ENCODE peak calls at places on chromosomes 1 and 21, in four cellular contexts. W is A549, E is PC-3, C is thoracic aorta. Q is an unnamed sample.

GRCh38 chr1:221712776-221713431 is 29.0 kb downstream of the DUSP10 start:
- DNase-seq in W (no peak), E (peak; percentile 25), C (no peak), Q (no peak)

GRCh38 chr1:89546082-89546889 is 21.7 kb downstream of the LRRC8B start:
- DNase-seq in E (peak; percentile 71), C (no peak), W (no peak), Q (no peak)

GRCh38 chr1:97412737-97413136 is 508.1 kb downstream of the DPYD start:
- DNase-seq in C (no peak), E (peak; percentile 33), W (no peak), Q (no peak)

GRCh38 chr21:33541756-33542639 is at the start of gene GART:
- DNase-seq in C (peak; percentile 41), E (peak; percentile 83), W (peak; percentile 77), Q (peak; percentile 89)

GRCh38 chr1:5949761-5950100 is 42.5 kb downstream of the NPHP4 start:
- DNase-seq in E (no peak), W (no peak), C (no peak), Q (no peak)

GRCh38 chr1:2415801-2416208 is 3.4 kb upstream of the PEX10 start:
- DNase-seq in W (no peak), C (no peak), E (peak; percentile 73), Q (no peak)

GRCh38 chr1:14968251-14968812 is 185.2 kb upstream of the TMEM51 start:
- DNase-seq in W (no peak), C (peak; percentile 55), E (peak; percentile 75), Q (peak; percentile 73)

GRCh38 chr1:28264897-28265296 is 5.6 kb downstream of the SESN2 start:
- DNase-seq in C (no peak), E (no peak), W (no peak), Q (no peak)

GRCh38 chr1:31632649-31633048 is 12.0 kb downstream of the PEF1 start:
- DNase-seq in E (no peak), W (no peak), C (no peak), Q (no peak)

GRCh38 chr1:34829250-34829649 is 30.3 kb downstream of the SMIM12 start:
- DNase-seq in W (no peak), E (no peak), C (no peak), Q (peak; percentile 62)

GRCh38 chr1:109864960-109865611 is 45.6 kb upstream of the CSF1 start:
- DNase-seq in W (no peak), E (no peak), C (no peak), Q (no peak)

GRCh38 chr1:84877592-84877991 is 15.4 kb downstream of the LPAR3 start:
- DNase-seq in C (no peak), W (no peak), E (peak; percentile 40), Q (no peak)

GRCh38 chr1:160017592-160017991 is 14.2 kb downstream of the PIGM start:
- DNase-seq in C (no peak), W (no peak), E (no peak), Q (no peak)

GRCh38 chr1:161379071-161379470 is 11.4 kb upstream of the CFAP126 start:
- DNase-seq in W (no peak), C (no peak), E (no peak), Q (no peak)

GRCh38 chr1:225813250-225813964 is 3.5 kb downstream of the EPHX1 start:
- DNase-seq in W (peak; percentile 96), C (no peak), E (peak; percentile 20), Q (no peak)

GRCh38 chr1:201310986-201311355 is 27.7 kb downstream of the PKP1 start:
- DNase-seq in E (peak; percentile 100), W (peak; percentile 64), C (no peak), Q (no peak)

GRCh38 chr1:111695801-111696200 is 43.4 kb downstream of the INKA2 start:
- DNase-seq in W (no peak), C (no peak), E (no peak), Q (no peak)

GRCh38 chr1:81509619-81510018 is 291.1 kb upstream of the ADGRL2 start:
- DNase-seq in W (no peak), E (no peak), C (no peak), Q (no peak)

DNA sequence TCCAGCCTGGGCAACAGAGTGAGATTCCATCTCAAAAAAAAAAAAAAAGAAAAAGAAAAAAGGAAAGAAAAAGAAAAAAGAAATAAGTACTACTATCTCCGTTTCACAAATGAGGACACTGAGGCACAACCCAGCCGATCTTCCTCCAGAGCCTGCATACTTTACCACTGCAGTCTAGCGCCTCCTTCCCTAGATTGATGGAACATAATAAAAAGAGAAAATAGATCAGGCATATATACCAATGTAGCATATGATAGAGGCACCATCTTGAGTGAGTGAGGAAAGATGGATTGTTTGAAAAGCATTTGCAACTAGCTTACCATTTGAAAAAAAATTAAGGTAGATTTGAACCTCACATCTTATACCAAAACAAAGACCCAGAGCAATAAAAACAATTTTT is 5.2 kb upstream of the DPM3 start:
- DNase-seq in E (no peak), W (no peak), C (no peak), Q (no peak)
- H3K27ac ChIP-seq in E (no peak overlapping the region), W (no peak overlapping the region), C (no peak overlapping the region), Q (no peak overlapping the region)

GRCh38 chr1:25809929-25810328 is 9.8 kb upstream of the MTFR1L start:
- DNase-seq in W (no peak), E (no peak), C (no peak), Q (no peak)
- TF ChIP-seq CTCF in W (no peak), E (no peak), C (no peak), Q (no peak)

GRCh38 chr1:13541435-13542215 is 27.8 kb upstream of the LRRC38 start:
- DNase-seq in W (no peak), C (no peak), E (no peak), Q (no peak)
- H3K27ac ChIP-seq in W (no peak overlapping the region), C (no peak overlapping the region), E (no peak overlapping the region), Q (no peak overlapping the region)

GRCh38 chr1:64574301-64574700 is 104.4 kb downstream of the CACHD1 start:
- DNase-seq in W (no peak), C (no peak), E (peak; percentile 17), Q (no peak)
- TF ChIP-seq CTCF in W (no peak), C (no peak), E (no peak), Q (no peak)

GRCh38 chr1:61152706-61153105 is 70.3 kb downstream of the NFIA start:
- DNase-seq in W (no peak), C (no peak), E (no peak), Q (no peak)

GRCh38 chr1:61156576-61157239 is 74.3 kb downstream of the NFIA start:
- DNase-seq in E (no peak), W (no peak), C (no peak), Q (no peak)

GRCh38 chr1:61160526-61160925 is 78.2 kb downstream of the NFIA start:
- DNase-seq in W (no peak), C (no peak), E (peak; percentile 31), Q (no peak)

GRCh38 chr1:61158592-61158991 is 76.2 kb downstream of the NFIA start:
- DNase-seq in W (no peak), C (no peak), E (no peak), Q (no peak)

GRCh38 chr1:61157420-61157987 is 75.1 kb downstream of the NFIA start:
- DNase-seq in C (no peak), W (no peak), E (no peak), Q (no peak)
- H3K27ac ChIP-seq in C (peak overlapping the region; percentile 70), W (peak overlapping the region; percentile 59), E (no peak overlapping the region), Q (peak overlapping the region; percentile 81)

DNA sequence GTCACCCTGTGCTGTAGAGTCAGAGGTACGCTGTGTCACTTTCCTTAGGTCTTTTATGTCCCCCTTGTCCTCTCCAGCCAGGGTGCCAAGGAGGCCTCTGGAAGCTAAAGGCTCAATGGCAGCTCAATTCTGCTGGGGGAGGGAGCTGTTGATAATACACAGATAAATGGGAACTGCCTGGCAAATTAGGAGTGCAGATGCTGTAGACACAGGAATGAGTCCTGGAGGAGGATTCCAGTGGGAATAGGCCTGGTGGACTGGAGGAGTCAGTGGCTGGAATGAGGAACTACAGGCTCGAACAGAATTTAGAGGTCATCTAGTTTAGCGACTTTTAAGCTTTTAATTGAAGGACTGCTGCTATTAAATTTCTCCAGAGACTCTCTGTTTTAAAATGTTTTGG is 9.2 kb upstream of the IL19 start:
- DNase-seq in E (no peak), C (no peak), W (no peak), Q (no peak)
- TF ChIP-seq CTCF in E (peak; percentile 40), C (no peak), W (no peak), Q (no peak)

DNA sequence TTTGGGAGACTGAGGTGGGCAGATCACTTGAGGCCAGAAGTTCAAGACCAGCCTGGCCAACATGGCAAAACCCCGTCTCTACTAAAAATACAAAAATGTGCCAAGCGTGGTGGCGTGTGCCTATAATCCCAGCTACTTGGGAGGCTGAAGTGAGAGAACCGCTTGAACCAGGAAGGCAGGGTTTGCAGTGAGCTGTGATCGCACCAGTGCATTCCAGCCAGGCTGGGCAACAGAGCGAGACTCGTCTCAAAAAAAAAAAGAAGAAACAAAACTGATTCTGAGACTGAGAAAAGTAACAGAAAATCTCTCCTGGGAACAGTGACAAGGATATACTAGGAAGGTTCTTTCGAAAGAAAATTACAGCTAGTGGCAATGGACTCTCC is 20.9 kb downstream of the USP48 start:
- DNase-seq in C (no peak), E (no peak), W (no peak), Q (no peak)
- H3K27ac ChIP-seq in C (no peak overlapping the region), E (no peak overlapping the region), W (no peak overlapping the region), Q (no peak overlapping the region)

GRCh38 chr1:218537131-218537904 is 192.2 kb downstream of the TGFB2 start:
- DNase-seq in C (no peak), W (peak; percentile 29), E (peak; percentile 90), Q (no peak)

GRCh38 chr1:218536311-218536710 is 191.2 kb downstream of the TGFB2 start:
- DNase-seq in W (no peak), E (peak; percentile 47), C (no peak), Q (no peak)

GRCh38 chr1:218538341-218538740 is 193.2 kb downstream of the TGFB2 start:
- DNase-seq in W (no peak), E (no peak), C (no peak), Q (no peak)
- TF ChIP-seq CTCF in W (no peak), E (no peak), C (no peak), Q (no peak)

GRCh38 chr1:216805233-216805632 is 82.0 kb upstream of the ESRRG start:
- DNase-seq in E (no peak), W (peak; percentile 2), C (no peak), Q (no peak)
- H3K27ac ChIP-seq in E (no peak overlapping the region), W (no peak overlapping the region), C (no peak overlapping the region), Q (no peak overlapping the region)

GRCh38 chr1:167409183-167409582 is 109.1 kb downstream of the CD247 start:
- DNase-seq in C (no peak), W (peak; percentile 19), E (peak; percentile 56), Q (no peak)
- TF ChIP-seq CTCF in C (no peak), W (peak; percentile 20), E (peak; percentile 64), Q (no peak)